ENCODE peak calls at places on chromosome 20, in six cellular contexts. R is uterus; D is renal cortical epithelial cell; V is heart right ventricle; B is stimulated activated CD4-positive, alpha-beta T cell treated with anti-CD3 and anti-CD28 coated beads, Interleukin-4, amount 100 ng/mL, for 24 hours; P is fibroblast of lung. X is an unnamed sample.

GRCh38 chr20:10708342-10709185 is 34.8 kb upstream of the JAG1 start:
- DNase-seq in D (peak), R (no peak), V (no peak), P (peak), B (no peak), X (peak)

GRCh38 chr20:45311589-45312211 is 3.6 kb upstream of the MATN4 start:
- DNase-seq in D (no peak), B (peak), P (peak), R (peak), V (no peak), X (peak)

GRCh38 chr20:25315418-25316210 is 67.7 kb downstream of the PYGB start:
- DNase-seq in D (peak), R (no peak), P (peak), B (no peak), V (no peak), X (peak)

GRCh38 chr20:7974785-7975435 is 34.7 kb upstream of the HAO1 start:
- DNase-seq in B (no peak), R (no peak), D (no peak), P (no peak), V (no peak), X (no peak)

GRCh38 chr20:11549172-11550117 is 368.2 kb upstream of the BTBD3 start:
- DNase-seq in D (peak), B (no peak), R (no peak), P (no peak), V (no peak), X (no peak)

GRCh38 chr20:21513181-21513663 is 642 bp downstream of the NKX2-2 start:
- DNase-seq in D (no peak), R (no peak), P (no peak), B (no peak), V (no peak), X (no peak)

GRCh38 chr20:57686931-57687652 is 22.7 kb downstream of the PMEPA1 start:
- DNase-seq in P (no peak), B (no peak), D (peak), V (no peak), R (no peak), X (no peak)

GRCh38 chr20:60126975-60127374 is 168.8 kb downstream of the CDH26 start:
- DNase-seq in P (no peak), R (no peak), B (no peak), V (no peak), D (no peak), X (no peak)

GRCh38 chr20:62368629-62369507 is 1.8 kb upstream of the LAMA5 start:
- DNase-seq in B (no peak), P (peak), V (peak), R (peak), D (peak), X (peak)

GRCh38 chr20:63009988-63010769 is 3.4 kb upstream of the BHLHE23 start:
- DNase-seq in P (peak), D (no peak), V (no peak), B (peak), R (no peak), X (no peak)

GRCh38 chr20:58138395-58138794 is 90.1 kb downstream of the ANKRD60 start:
- DNase-seq in R (no peak), D (no peak), B (no peak), P (no peak), V (no peak), X (no peak)

GRCh38 chr20:36399969-36400545 is 93.9 kb downstream of the DLGAP4 start:
- DNase-seq in P (no peak), B (no peak), R (no peak), D (no peak), V (no peak), X (no peak)

GRCh38 chr20:316316-317068 is 8.9 kb upstream of the SOX12 start:
- DNase-seq in P (peak), D (peak), V (no peak), R (no peak), B (no peak), X (peak)

GRCh38 chr20:13274311-13274965 is 53.4 kb downstream of the ISM1 start:
- DNase-seq in V (peak), D (no peak), R (no peak), P (no peak), B (no peak), X (no peak)

GRCh38 chr20:50569864-50570836 is 60.0 kb downstream of the PTPN1 start:
- DNase-seq in V (no peak), R (no peak), P (peak), B (peak), D (peak), X (no peak)

GRCh38 chr20:1460275-1460674 is 6.4 kb downstream of the NSFL1C start:
- DNase-seq in P (no peak), B (no peak), D (no peak), V (no peak), R (no peak), X (no peak)

GRCh38 chr20:15739056-15739455 is 834.2 kb downstream of the KIF16B start:
- DNase-seq in V (no peak), R (no peak), B (no peak), D (peak), P (no peak), X (peak)

GRCh38 chr20:561437-562231 is 18.0 kb upstream of the CSNK2A1 start:
- DNase-seq in B (peak), P (peak), D (peak), V (peak), R (no peak), X (peak)

GRCh38 chr20:17615645-17616479 is 46.0 kb downstream of the DSTN start:
- DNase-seq in V (no peak), R (no peak), B (no peak), P (no peak), D (no peak), X (no peak)

GRCh38 chr20:46375771-46376170 is 30.6 kb downstream of the ELMO2 start:
- DNase-seq in V (no peak), B (no peak), D (peak), P (peak), R (no peak), X (peak)

GRCh38 chr20:39019805-39020325 is 57.7 kb downstream of the DHX35 start:
- DNase-seq in D (no peak), R (no peak), V (no peak), P (no peak), B (peak), X (no peak)

GRCh38 chr20:4942336-4942735 is 59.0 kb downstream of the SLC23A2 start:
- DNase-seq in P (peak), R (no peak), B (no peak), D (peak), V (no peak), X (peak)

GRCh38 chr20:16707674-16708073 is 22.2 kb upstream of the SNRPB2 start:
- DNase-seq in V (no peak), B (no peak), P (no peak), D (no peak), R (no peak), X (no peak)

GRCh38 chr20:35318502-35319157 is 26.4 kb upstream of the FAM83C start:
- DNase-seq in D (peak), P (peak), R (peak), V (peak), B (no peak), X (peak)

GRCh38 chr20:38452880-38453624 is 17.9 kb upstream of the SNHG17 start:
- DNase-seq in R (no peak), P (peak), D (peak), V (peak), B (no peak), X (peak)

GRCh38 chr20:42340358-42340757 is 722.2 kb upstream of the CHD6 start:
- DNase-seq in D (no peak), B (no peak), V (no peak), R (no peak), P (no peak), X (no peak)